ENCODE peak calls at places on chromosomes 2 and 18, in seven cellular contexts. One of them, this sample, is unnamed.
A peak's percentile ranks its signal among the peaks of the same experiment; 100 is the strongest.

GRCh38 chr2:239227661-239228371 is 173.0 kb downstream of the HDAC4 start:
- DNase-seq in stimulated activated CD4-positive, alpha-beta T cell treated with anti-CD3 and anti-CD28 coated beads, Interleukin-12 subunit alpha, Interleukin-12 subunit beta, amount 100 ng/mL, for 4 hours: no peak
- DNase-seq in thoracic aorta: no peak
- DNase-seq in amygdala: no peak
- DNase-seq in aorta: no peak
- DNase-seq in GF-D8: no peak
- DNase-seq in iris pigment epithelial cell: no peak
- DNase-seq in this sample: peak; percentile 46

GRCh38 chr2:66929632-66930385 is 467.3 kb upstream of the ETAA1 start:
- DNase-seq in stimulated activated CD4-positive, alpha-beta T cell treated with anti-CD3 and anti-CD28 coated beads, Interleukin-12 subunit alpha, Interleukin-12 subunit beta, amount 100 ng/mL, for 4 hours: no peak
- DNase-seq in thoracic aorta: no peak
- DNase-seq in amygdala: no peak
- DNase-seq in aorta: peak; percentile 75
- DNase-seq in GF-D8: no peak
- DNase-seq in iris pigment epithelial cell: peak; percentile 86
- DNase-seq in this sample: peak; percentile 61

GRCh38 chr18:30192216-30192615 is 850.3 kb downstream of the DSC3 start:
- DNase-seq in stimulated activated CD4-positive, alpha-beta T cell treated with anti-CD3 and anti-CD28 coated beads, Interleukin-12 subunit alpha, Interleukin-12 subunit beta, amount 100 ng/mL, for 4 hours: no peak
- DNase-seq in thoracic aorta: no peak
- DNase-seq in amygdala: no peak
- DNase-seq in aorta: no peak
- DNase-seq in GF-D8: no peak
- DNase-seq in iris pigment epithelial cell: no peak
- DNase-seq in this sample: no peak

GRCh38 chr18:356763-357162 is 88.9 kb upstream of the THOC1 start:
- DNase-seq in stimulated activated CD4-positive, alpha-beta T cell treated with anti-CD3 and anti-CD28 coated beads, Interleukin-12 subunit alpha, Interleukin-12 subunit beta, amount 100 ng/mL, for 4 hours: no peak
- DNase-seq in thoracic aorta: no peak
- DNase-seq in amygdala: no peak
- DNase-seq in aorta: no peak
- DNase-seq in GF-D8: no peak
- DNase-seq in iris pigment epithelial cell: no peak
- DNase-seq in this sample: peak; percentile 55

GRCh38 chr2:164523026-164523425 is 98.3 kb downstream of the GRB14 start:
- DNase-seq in stimulated activated CD4-positive, alpha-beta T cell treated with anti-CD3 and anti-CD28 coated beads, Interleukin-12 subunit alpha, Interleukin-12 subunit beta, amount 100 ng/mL, for 4 hours: no peak
- DNase-seq in thoracic aorta: no peak
- DNase-seq in amygdala: no peak
- DNase-seq in aorta: no peak
- DNase-seq in GF-D8: no peak
- DNase-seq in iris pigment epithelial cell: no peak
- DNase-seq in this sample: no peak

GRCh38 chr2:80292474-80292873 is 12.1 kb downstream of the LRRTM1 start:
- DNase-seq in stimulated activated CD4-positive, alpha-beta T cell treated with anti-CD3 and anti-CD28 coated beads, Interleukin-12 subunit alpha, Interleukin-12 subunit beta, amount 100 ng/mL, for 4 hours: no peak
- DNase-seq in thoracic aorta: no peak
- DNase-seq in amygdala: no peak
- DNase-seq in aorta: no peak
- DNase-seq in GF-D8: no peak
- DNase-seq in iris pigment epithelial cell: no peak
- DNase-seq in this sample: no peak

GRCh38 chr2:86274918-86275275 is 62.5 kb downstream of the REEP1 start:
- DNase-seq in stimulated activated CD4-positive, alpha-beta T cell treated with anti-CD3 and anti-CD28 coated beads, Interleukin-12 subunit alpha, Interleukin-12 subunit beta, amount 100 ng/mL, for 4 hours: no peak
- DNase-seq in thoracic aorta: no peak
- DNase-seq in amygdala: no peak
- DNase-seq in aorta: no peak
- DNase-seq in GF-D8: no peak
- DNase-seq in iris pigment epithelial cell: peak; percentile 5
- DNase-seq in this sample: peak; percentile 22

GRCh38 chr2:64792995-64793639 is 139.4 kb upstream of the SERTAD2 start:
- DNase-seq in stimulated activated CD4-positive, alpha-beta T cell treated with anti-CD3 and anti-CD28 coated beads, Interleukin-12 subunit alpha, Interleukin-12 subunit beta, amount 100 ng/mL, for 4 hours: no peak
- DNase-seq in thoracic aorta: no peak
- DNase-seq in amygdala: no peak
- DNase-seq in aorta: no peak
- DNase-seq in GF-D8: no peak
- DNase-seq in iris pigment epithelial cell: peak; percentile 69
- DNase-seq in this sample: no peak

GRCh38 chr2:201149064-201149820 is 33.3 kb downstream of the CFLAR start:
- DNase-seq in stimulated activated CD4-positive, alpha-beta T cell treated with anti-CD3 and anti-CD28 coated beads, Interleukin-12 subunit alpha, Interleukin-12 subunit beta, amount 100 ng/mL, for 4 hours: no peak
- DNase-seq in thoracic aorta: no peak
- DNase-seq in amygdala: no peak
- DNase-seq in aorta: no peak
- DNase-seq in GF-D8: no peak
- DNase-seq in iris pigment epithelial cell: peak; percentile 97
- DNase-seq in this sample: peak; percentile 91

GRCh38 chr18:57697434-57697833 is 75.8 kb upstream of the NARS1 start:
- DNase-seq in stimulated activated CD4-positive, alpha-beta T cell treated with anti-CD3 and anti-CD28 coated beads, Interleukin-12 subunit alpha, Interleukin-12 subunit beta, amount 100 ng/mL, for 4 hours: no peak
- DNase-seq in thoracic aorta: no peak
- DNase-seq in amygdala: no peak
- DNase-seq in aorta: no peak
- DNase-seq in GF-D8: no peak
- DNase-seq in iris pigment epithelial cell: no peak
- DNase-seq in this sample: no peak

GRCh38 chr2:173521450-173522192 is 166.9 kb downstream of the CDCA7 start:
- DNase-seq in stimulated activated CD4-positive, alpha-beta T cell treated with anti-CD3 and anti-CD28 coated beads, Interleukin-12 subunit alpha, Interleukin-12 subunit beta, amount 100 ng/mL, for 4 hours: no peak
- DNase-seq in thoracic aorta: no peak
- DNase-seq in amygdala: no peak
- DNase-seq in aorta: no peak
- DNase-seq in GF-D8: no peak
- DNase-seq in iris pigment epithelial cell: no peak
- DNase-seq in this sample: no peak

GRCh38 chr2:190267302-190267701 is 52.3 kb downstream of the HIBCH start:
- DNase-seq in stimulated activated CD4-positive, alpha-beta T cell treated with anti-CD3 and anti-CD28 coated beads, Interleukin-12 subunit alpha, Interleukin-12 subunit beta, amount 100 ng/mL, for 4 hours: no peak
- DNase-seq in thoracic aorta: no peak
- DNase-seq in amygdala: no peak
- DNase-seq in aorta: no peak
- DNase-seq in GF-D8: no peak
- DNase-seq in iris pigment epithelial cell: peak; percentile 90
- DNase-seq in this sample: peak; percentile 70

GRCh38 chr2:128037624-128038023 is 9.8 kb upstream of the SAP130 start:
- DNase-seq in stimulated activated CD4-positive, alpha-beta T cell treated with anti-CD3 and anti-CD28 coated beads, Interleukin-12 subunit alpha, Interleukin-12 subunit beta, amount 100 ng/mL, for 4 hours: no peak
- DNase-seq in thoracic aorta: no peak
- DNase-seq in amygdala: no peak
- DNase-seq in aorta: no peak
- DNase-seq in GF-D8: no peak
- DNase-seq in iris pigment epithelial cell: no peak
- DNase-seq in this sample: no peak

GRCh38 chr2:232367591-232368233 is 10.8 kb upstream of the ALPP start:
- DNase-seq in stimulated activated CD4-positive, alpha-beta T cell treated with anti-CD3 and anti-CD28 coated beads, Interleukin-12 subunit alpha, Interleukin-12 subunit beta, amount 100 ng/mL, for 4 hours: no peak
- DNase-seq in thoracic aorta: no peak
- DNase-seq in amygdala: no peak
- DNase-seq in aorta: peak; percentile 48
- DNase-seq in GF-D8: no peak
- DNase-seq in iris pigment epithelial cell: no peak
- DNase-seq in this sample: no peak

GRCh38 chr2:142872900-142873724 is 4.4 kb upstream of the KYNU start:
- DNase-seq in stimulated activated CD4-positive, alpha-beta T cell treated with anti-CD3 and anti-CD28 coated beads, Interleukin-12 subunit alpha, Interleukin-12 subunit beta, amount 100 ng/mL, for 4 hours: no peak
- DNase-seq in thoracic aorta: no peak
- DNase-seq in amygdala: no peak
- DNase-seq in aorta: no peak
- DNase-seq in GF-D8: no peak
- DNase-seq in iris pigment epithelial cell: peak; percentile 96
- DNase-seq in this sample: peak; percentile 97

GRCh38 chr18:42412281-42412680 is 457.2 kb downstream of the PIK3C3 start:
- DNase-seq in stimulated activated CD4-positive, alpha-beta T cell treated with anti-CD3 and anti-CD28 coated beads, Interleukin-12 subunit alpha, Interleukin-12 subunit beta, amount 100 ng/mL, for 4 hours: no peak
- DNase-seq in thoracic aorta: no peak
- DNase-seq in amygdala: no peak
- DNase-seq in aorta: no peak
- DNase-seq in GF-D8: no peak
- DNase-seq in iris pigment epithelial cell: no peak
- DNase-seq in this sample: no peak

GRCh38 chr2:176261136-176261535 is 8.1 kb upstream of the MTX2 start:
- DNase-seq in stimulated activated CD4-positive, alpha-beta T cell treated with anti-CD3 and anti-CD28 coated beads, Interleukin-12 subunit alpha, Interleukin-12 subunit beta, amount 100 ng/mL, for 4 hours: no peak
- DNase-seq in thoracic aorta: no peak
- DNase-seq in amygdala: no peak
- DNase-seq in aorta: no peak
- DNase-seq in GF-D8: no peak
- DNase-seq in iris pigment epithelial cell: no peak
- DNase-seq in this sample: no peak

GRCh38 chr18:74310411-74310810 is 5.2 kb upstream of the C18orf63 start:
- DNase-seq in stimulated activated CD4-positive, alpha-beta T cell treated with anti-CD3 and anti-CD28 coated beads, Interleukin-12 subunit alpha, Interleukin-12 subunit beta, amount 100 ng/mL, for 4 hours: no peak
- DNase-seq in thoracic aorta: no peak
- DNase-seq in amygdala: no peak
- DNase-seq in aorta: no peak
- DNase-seq in GF-D8: peak; percentile 29
- DNase-seq in iris pigment epithelial cell: peak; percentile 63
- DNase-seq in this sample: peak; percentile 61

GRCh38 chr2:102241616-102242260 is 54.9 kb downstream of the IL1RL2 start:
- DNase-seq in stimulated activated CD4-positive, alpha-beta T cell treated with anti-CD3 and anti-CD28 coated beads, Interleukin-12 subunit alpha, Interleukin-12 subunit beta, amount 100 ng/mL, for 4 hours: no peak
- DNase-seq in thoracic aorta: no peak
- DNase-seq in amygdala: no peak
- DNase-seq in aorta: no peak
- DNase-seq in GF-D8: no peak
- DNase-seq in iris pigment epithelial cell: peak; percentile 32
- DNase-seq in this sample: peak; percentile 33

GRCh38 chr2:218000137-218000536 is 2.7 kb downstream of the TNS1 start:
- DNase-seq in stimulated activated CD4-positive, alpha-beta T cell treated with anti-CD3 and anti-CD28 coated beads, Interleukin-12 subunit alpha, Interleukin-12 subunit beta, amount 100 ng/mL, for 4 hours: no peak
- DNase-seq in thoracic aorta: no peak
- DNase-seq in amygdala: no peak
- DNase-seq in aorta: peak; percentile 70
- DNase-seq in GF-D8: no peak
- DNase-seq in iris pigment epithelial cell: peak; percentile 90
- DNase-seq in this sample: peak; percentile 71

GRCh38 chr2:45380131-45380836 is 230.8 kb downstream of the SRBD1 start:
- DNase-seq in stimulated activated CD4-positive, alpha-beta T cell treated with anti-CD3 and anti-CD28 coated beads, Interleukin-12 subunit alpha, Interleukin-12 subunit beta, amount 100 ng/mL, for 4 hours: no peak
- DNase-seq in thoracic aorta: no peak
- DNase-seq in amygdala: no peak
- DNase-seq in aorta: no peak
- DNase-seq in GF-D8: no peak
- DNase-seq in iris pigment epithelial cell: peak; percentile 24
- DNase-seq in this sample: no peak

GRCh38 chr2:142130111-142131015 is 453 bp downstream of the LRP1B start:
- DNase-seq in stimulated activated CD4-positive, alpha-beta T cell treated with anti-CD3 and anti-CD28 coated beads, Interleukin-12 subunit alpha, Interleukin-12 subunit beta, amount 100 ng/mL, for 4 hours: no peak
- DNase-seq in thoracic aorta: no peak
- DNase-seq in amygdala: peak; percentile 69
- DNase-seq in aorta: peak; percentile 50
- DNase-seq in GF-D8: no peak
- DNase-seq in iris pigment epithelial cell: peak; percentile 68
- DNase-seq in this sample: peak; percentile 81

GRCh38 chr2:45477546-45477945 is 133.5 kb downstream of the SRBD1 start:
- DNase-seq in stimulated activated CD4-positive, alpha-beta T cell treated with anti-CD3 and anti-CD28 coated beads, Interleukin-12 subunit alpha, Interleukin-12 subunit beta, amount 100 ng/mL, for 4 hours: no peak
- DNase-seq in thoracic aorta: no peak
- DNase-seq in amygdala: no peak
- DNase-seq in aorta: no peak
- DNase-seq in GF-D8: no peak
- DNase-seq in iris pigment epithelial cell: peak; percentile 9
- DNase-seq in this sample: no peak

GRCh38 chr2:84880395-84880644 is 564 bp downstream of the TRABD2A start:
- DNase-seq in stimulated activated CD4-positive, alpha-beta T cell treated with anti-CD3 and anti-CD28 coated beads, Interleukin-12 subunit alpha, Interleukin-12 subunit beta, amount 100 ng/mL, for 4 hours: no peak
- DNase-seq in thoracic aorta: no peak
- DNase-seq in amygdala: no peak
- DNase-seq in aorta: no peak
- DNase-seq in GF-D8: no peak
- DNase-seq in iris pigment epithelial cell: no peak
- DNase-seq in this sample: no peak

GRCh38 chr2:95728878-95729511 is 137.2 kb downstream of the TRIM43 start:
- DNase-seq in stimulated activated CD4-positive, alpha-beta T cell treated with anti-CD3 and anti-CD28 coated beads, Interleukin-12 subunit alpha, Interleukin-12 subunit beta, amount 100 ng/mL, for 4 hours: peak; percentile 11
- DNase-seq in thoracic aorta: peak; percentile 3
- DNase-seq in amygdala: peak; percentile 42
- DNase-seq in aorta: peak; percentile 66
- DNase-seq in GF-D8: peak; percentile 7
- DNase-seq in iris pigment epithelial cell: peak; percentile 85
- DNase-seq in this sample: peak; percentile 41

GRCh38 chr18:25453556-25454269 is 101.7 kb upstream of the ZNF521 start:
- DNase-seq in stimulated activated CD4-positive, alpha-beta T cell treated with anti-CD3 and anti-CD28 coated beads, Interleukin-12 subunit alpha, Interleukin-12 subunit beta, amount 100 ng/mL, for 4 hours: no peak
- DNase-seq in thoracic aorta: no peak
- DNase-seq in amygdala: no peak
- DNase-seq in aorta: no peak
- DNase-seq in GF-D8: no peak
- DNase-seq in iris pigment epithelial cell: peak; percentile 91
- DNase-seq in this sample: peak; percentile 38

GRCh38 chr2:31440764-31441163 is 26.2 kb upstream of the XDH start:
- DNase-seq in stimulated activated CD4-positive, alpha-beta T cell treated with anti-CD3 and anti-CD28 coated beads, Interleukin-12 subunit alpha, Interleukin-12 subunit beta, amount 100 ng/mL, for 4 hours: no peak
- DNase-seq in thoracic aorta: no peak
- DNase-seq in amygdala: no peak
- DNase-seq in aorta: no peak
- DNase-seq in GF-D8: no peak
- DNase-seq in iris pigment epithelial cell: peak; percentile 54
- DNase-seq in this sample: no peak

GRCh38 chr2:3493610-3493997 is 25.7 kb downstream of the ADI1 start:
- DNase-seq in stimulated activated CD4-positive, alpha-beta T cell treated with anti-CD3 and anti-CD28 coated beads, Interleukin-12 subunit alpha, Interleukin-12 subunit beta, amount 100 ng/mL, for 4 hours: no peak
- DNase-seq in thoracic aorta: no peak
- DNase-seq in amygdala: no peak
- DNase-seq in aorta: peak; percentile 70
- DNase-seq in GF-D8: no peak
- DNase-seq in iris pigment epithelial cell: peak; percentile 89
- DNase-seq in this sample: no peak